ENCODE peak calls at places on chromosome 21, in seven cellular contexts. Z is OCI-LY7, W is GM23338, D is neural progenitor cell, H is HepG2, K is PC-3, E is fibroblast of lung. U is an unnamed sample.

GRCh38 chr21:22399717-22400520 is 1401.7 kb downstream of the NCAM2 start:
- DNase-seq in Z (no peak), W (no peak), D (no peak), H (no peak), K (peak; percentile 26), E (no peak), U (no peak)

GRCh38 chr21:34351786-34352241 is 12.0 kb upstream of the KCNE2 start:
- DNase-seq in Z (peak; percentile 76), W (peak; percentile 57), D (peak; percentile 79), H (peak; percentile 80), K (peak; percentile 61), E (peak; percentile 41), U (no peak)

GRCh38 chr21:34354836-34355235 is 9.0 kb upstream of the KCNE2 start:
- DNase-seq in Z (no peak), W (no peak), D (no peak), H (no peak), K (no peak), E (no peak), U (no peak)

GRCh38 chr21:14762734-14763694 is 216.9 kb upstream of the SAMSN1 start:
- DNase-seq in Z (peak; percentile 88), W (no peak), D (no peak), H (no peak), K (no peak), E (no peak), U (no peak)

GRCh38 chr21:36509966-36510742 is 30.2 kb upstream of the CLDN14 start:
- DNase-seq in Z (no peak), W (no peak), D (no peak), H (no peak), K (peak; percentile 93), E (no peak), U (peak; percentile 80)

GRCh38 chr21:35578350-35578782 is 482.0 kb downstream of the SETD4 start:
- DNase-seq in Z (no peak), W (no peak), D (no peak), H (no peak), K (no peak), E (peak; percentile 92), U (no peak)

GRCh38 chr21:32382108-32382601 is 10.7 kb downstream of the URB1 start:
- DNase-seq in Z (no peak), W (no peak), D (no peak), H (no peak), K (peak; percentile 92), E (no peak), U (no peak)

GRCh38 chr21:17679002-17679600 is 66.4 kb upstream of the BTG3 start:
- DNase-seq in Z (peak; percentile 75), W (peak; percentile 76), D (peak; percentile 69), H (peak; percentile 57), K (peak; percentile 77), E (peak; percentile 83), U (no peak)

GRCh38 chr21:28959367-28960099 is 33.1 kb downstream of the LTN1 start:
- DNase-seq in Z (no peak), W (no peak), D (no peak), H (peak; percentile 2), K (peak; percentile 40), E (peak; percentile 74), U (no peak)

GRCh38 chr21:36716836-36717235 is 17.9 kb downstream of the SIM2 start:
- DNase-seq in Z (no peak), W (no peak), D (no peak), H (no peak), K (no peak), E (no peak), U (no peak)

GRCh38 chr21:34941162-34941561 is 107.9 kb downstream of the RUNX1 start:
- DNase-seq in Z (no peak), W (no peak), D (peak; percentile 56), H (peak; percentile 32), K (no peak), E (no peak), U (no peak)

GRCh38 chr21:34571994-34572393 is 42.9 kb downstream of the RCAN1 start:
- DNase-seq in Z (no peak), W (no peak), D (no peak), H (no peak), K (no peak), E (no peak), U (no peak)

GRCh38 chr21:29075706-29076447 is 2.4 kb upstream of the CCT8 start:
- DNase-seq in Z (no peak), W (no peak), D (no peak), H (no peak), K (peak; percentile 93), E (no peak), U (peak; percentile 78)

GRCh38 chr21:32921632-32922230 is 104.0 kb upstream of the OLIG2 start:
- DNase-seq in Z (peak; percentile 40), W (peak; percentile 73), D (peak; percentile 50), H (no peak), K (peak; percentile 41), E (peak; percentile 6), U (no peak)

GRCh38 chr21:33406493-33406892 is 3.3 kb downstream of the IFNGR2 start:
- DNase-seq in Z (no peak), W (no peak), D (no peak), H (no peak), K (no peak), E (no peak), U (no peak)

GRCh38 chr21:33541756-33542639 is at the start of gene GART:
- DNase-seq in Z (peak; percentile 88), W (peak; percentile 94), D (peak; percentile 92), H (peak; percentile 73), K (peak; percentile 83), E (peak; percentile 68), U (peak; percentile 62)

GRCh38 chr21:16644690-16645089 is 868.2 kb upstream of the CXADR start:
- DNase-seq in Z (no peak), W (no peak), D (no peak), H (no peak), K (no peak), E (peak; percentile 57), U (no peak)

GRCh38 chr21:23633447-23633846 is 1973.8 kb downstream of the MRPL39 start:
- DNase-seq in Z (no peak), W (no peak), D (no peak), H (no peak), K (no peak), E (no peak), U (no peak)

GRCh38 chr21:34991366-34991967 is 57.6 kb downstream of the RUNX1 start:
- DNase-seq in Z (no peak), W (no peak), D (no peak), H (no peak), K (no peak), E (no peak), U (no peak)

GRCh38 chr21:42495027-42495426 is 997 bp downstream of the RSPH1 start:
- DNase-seq in Z (no peak), W (no peak), D (no peak), H (no peak), K (no peak), E (no peak), U (no peak)
- H3K4me3 ChIP-seq in Z (peak overlapping the region; percentile 75), W (peak overlapping the region; percentile 76), D (no peak overlapping the region), H (no peak overlapping the region), K (no peak overlapping the region), E (no peak overlapping the region), U (peak overlapping the region; percentile 58)

GRCh38 chr21:44759628-44760285 is 41.9 kb downstream of the UBE2G2 start:
- DNase-seq in Z (no peak), W (no peak), D (no peak), H (no peak), K (no peak), E (no peak), U (no peak)
- H3K36me3 ChIP-seq in Z (no peaks in the 10 kb centered on the region), W (no peaks in the 10 kb centered on the region), D (no peaks in the 10 kb centered on the region), H (no peaks in the 10 kb centered on the region), K (no peaks in the 10 kb centered on the region), E (no peaks in the 10 kb centered on the region), U (no peaks in the 10 kb centered on the region)

DNA sequence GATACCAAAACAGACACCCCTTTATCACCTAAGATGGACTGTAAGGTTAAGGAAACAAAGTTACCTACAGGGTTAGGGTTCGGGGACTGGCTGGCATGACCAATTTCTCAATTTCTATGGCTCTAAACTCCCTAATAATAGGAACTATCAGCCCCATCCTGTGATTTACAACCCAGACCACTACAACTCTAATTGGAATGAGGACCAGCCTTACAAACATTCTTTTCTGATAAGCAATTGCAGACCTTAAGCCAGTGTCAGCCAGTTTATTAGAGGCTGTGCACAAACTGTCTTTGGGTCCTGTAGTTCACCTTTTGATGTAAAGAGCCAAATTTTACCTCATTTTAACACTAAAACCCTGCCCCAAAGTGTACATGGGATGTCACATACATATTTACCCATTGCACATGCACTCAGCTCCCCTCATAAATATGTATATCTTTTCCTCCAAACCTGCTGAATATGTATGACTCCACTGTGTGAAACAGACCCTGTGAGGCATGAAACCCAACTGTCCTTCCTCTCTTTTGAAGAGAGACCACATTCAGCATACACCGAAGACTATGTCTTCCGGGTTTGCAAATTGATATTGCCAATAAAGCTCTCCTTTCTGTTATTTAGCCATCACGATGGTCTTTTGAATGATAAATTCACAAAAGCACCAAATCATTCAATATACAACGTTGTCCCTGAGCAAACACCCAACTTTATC is 7.3 kb upstream of the APP start:
- DNase-seq in Z (no peak), W (no peak), D (no peak), H (no peak), K (no peak), E (no peak), U (no peak)
- H2AFZ ChIP-seq in Z (no peak overlapping the region), W (no peak overlapping the region), D (no peak overlapping the region), H (no peak overlapping the region), K (no peak overlapping the region), E (no peak overlapping the region), U (no peak overlapping the region)

GRCh38 chr21:42461881-42462877 is 33.8 kb downstream of the RSPH1 start:
- DNase-seq in Z (peak; percentile 66), W (peak; percentile 55), D (no peak), H (no peak), K (no peak), E (no peak), U (no peak)

GRCh38 chr21:42467613-42467983 is 28.4 kb downstream of the RSPH1 start:
- DNase-seq in Z (no peak), W (no peak), D (no peak), H (no peak), K (no peak), E (no peak), U (no peak)

GRCh38 chr21:42466700-42467612 is 29.1 kb downstream of the RSPH1 start:
- DNase-seq in Z (peak; percentile 58), W (peak; percentile 60), D (peak; percentile 55), H (peak; percentile 6), K (peak; percentile 50), E (peak; percentile 32), U (peak; percentile 76)

GRCh38 chr21:42463861-42464515 is 32.0 kb downstream of the RSPH1 start:
- DNase-seq in Z (peak; percentile 92), W (peak; percentile 84), D (no peak), H (peak; percentile 10), K (peak; percentile 68), E (peak; percentile 48), U (no peak)

DNA sequence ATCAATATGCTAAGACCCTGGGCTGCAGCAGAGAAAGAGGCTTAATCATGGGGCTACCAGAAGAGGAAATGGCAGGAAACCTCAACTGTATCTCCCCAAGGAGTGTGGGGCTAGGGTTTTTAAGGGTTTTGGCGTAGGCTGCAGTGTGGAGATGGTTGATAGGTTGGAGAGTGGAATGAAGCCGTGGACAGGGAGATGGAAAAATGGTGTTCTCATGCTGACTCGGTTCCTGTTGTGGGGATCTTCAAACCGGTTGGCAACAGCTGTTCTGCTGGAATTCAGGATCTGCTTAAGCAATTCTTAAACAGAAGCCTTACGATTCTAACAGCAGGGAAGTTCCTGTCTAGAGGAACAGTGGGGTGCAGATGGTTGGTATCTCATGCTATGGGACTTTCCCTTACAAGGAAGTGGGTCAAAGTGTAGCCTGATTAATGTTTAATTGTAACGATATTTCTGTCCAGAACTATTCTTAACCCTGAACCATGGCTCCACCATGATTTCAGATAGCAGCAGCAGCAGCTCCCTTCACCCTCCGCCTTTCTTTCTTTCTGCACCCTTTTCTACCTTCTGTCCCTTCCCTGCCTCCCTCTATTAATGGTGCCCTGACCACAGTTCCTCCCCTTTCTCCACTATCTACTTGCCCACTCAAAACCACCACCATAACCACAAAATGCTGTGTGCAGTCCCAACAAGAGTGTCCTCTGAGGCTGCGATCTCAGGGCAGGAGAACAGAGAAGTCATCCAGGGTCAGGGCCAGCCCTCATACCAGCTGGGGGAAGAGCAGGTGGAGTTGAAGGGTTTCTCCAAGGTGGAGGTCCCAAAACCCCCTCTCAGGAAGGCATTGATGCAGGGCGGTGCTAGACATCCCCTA is 30.8 kb downstream of the RSPH1 start:
- DNase-seq in Z (no peak), W (no peak), D (no peak), H (no peak), K (no peak), E (no peak), U (no peak)
- H3K4me3 ChIP-seq in Z (peak overlapping the region; percentile 13), W (no peak overlapping the region), D (no peak overlapping the region), H (no peak overlapping the region), K (no peak overlapping the region), E (no peak overlapping the region), U (no peak overlapping the region)

U was measured in PC-9.